ENCODE peak calls at places on chromosomes 11 and 22, in five cellular contexts. Q, M, K, H and N are unnamed samples.

GRCh38 chr11:88406871-88407270 is 69.3 kb upstream of the CTSC start:
- DNase-seq in H (no peak), K (no peak), Q (no peak), M (no peak), N (no peak)

GRCh38 chr22:49674479-49674830 is 153.2 kb downstream of the BRD1 start:
- DNase-seq in Q (no peak), K (no peak), H (no peak), M (no peak), N (no peak)

GRCh38 chr22:33561149-33561807 is 359.0 kb downstream of the LARGE1 start:
- DNase-seq in K (no peak), H (no peak), Q (no peak), M (no peak), N (no peak)

GRCh38 chr22:24208012-24208749 is 26.9 kb downstream of the SUSD2 start:
- DNase-seq in H (no peak), K (no peak), M (peak), Q (peak), N (peak)

GRCh38 chr11:115741376-115741775 is 237.2 kb upstream of the CADM1 start:
- DNase-seq in M (no peak), H (no peak), K (no peak), Q (peak), N (no peak)

GRCh38 chr11:77287615-77288273 is 13.7 kb downstream of the GDPD4 start:
- DNase-seq in H (no peak), Q (peak), K (no peak), M (peak), N (peak)

GRCh38 chr11:22471405-22471804 is 133.2 kb downstream of the SLC17A6 start:
- DNase-seq in H (no peak), K (peak), M (no peak), Q (no peak), N (no peak)

GRCh38 chr11:38460901-38461300 is 1862.9 kb upstream of the RAG2 start:
- DNase-seq in M (peak), K (peak), Q (peak), H (no peak), N (peak)

GRCh38 chr11:115488945-115489344 is 15.3 kb downstream of the CADM1 start:
- DNase-seq in Q (peak), K (no peak), H (no peak), M (no peak), N (no peak)

GRCh38 chr11:112157274-112157766 is 6.6 kb downstream of the IL18 start:
- DNase-seq in M (peak), H (no peak), K (no peak), Q (peak), N (peak)

GRCh38 chr22:46107753-46108563 is 42.4 kb upstream of the PPARA start:
- DNase-seq in M (no peak), Q (peak), K (no peak), H (no peak), N (no peak)

GRCh38 chr11:117629146-117629545 is 167.9 kb downstream of the DSCAML1 start:
- DNase-seq in H (no peak), M (no peak), K (no peak), Q (no peak), N (no peak)

GRCh38 chr11:32172771-32173170 is 81.9 kb downstream of the RCN1 start:
- DNase-seq in M (peak), Q (no peak), H (no peak), K (peak), N (peak)

GRCh38 chr11:86692317-86692716 is 19.9 kb upstream of the ME3 start:
- DNase-seq in Q (peak), K (no peak), M (peak), H (no peak), N (peak)

GRCh38 chr11:34488855-34489557 is 24.6 kb downstream of the ELF5 start:
- DNase-seq in M (no peak), Q (no peak), K (no peak), H (no peak), N (no peak)

GRCh38 chr11:110491577-110492352 is 62.0 kb downstream of the FDX1 start:
- DNase-seq in H (no peak), K (no peak), Q (no peak), M (no peak), N (no peak)

GRCh38 chr11:100383357-100383865 is 303.7 kb upstream of the ARHGAP42 start:
- DNase-seq in H (no peak), K (no peak), Q (no peak), M (no peak), N (no peak)

GRCh38 chr11:112841719-112842118 is 119.5 kb upstream of the NCAM1 start:
- DNase-seq in Q (no peak), K (no peak), H (no peak), M (no peak), N (no peak)

GRCh38 chr22:25008666-25009065 is 56.1 kb downstream of the KIAA1671 start:
- DNase-seq in M (no peak), H (no peak), Q (peak), K (no peak), N (no peak)

GRCh38 chr11:914747-915493 is 4.3 kb upstream of the CHID1 start:
- DNase-seq in K (no peak), M (no peak), H (no peak), Q (no peak), N (no peak)

GRCh38 chr22:19965771-19966709 is 24.4 kb upstream of the TXNRD2 start:
- DNase-seq in Q (no peak), H (no peak), M (peak), K (peak), N (no peak)

GRCh38 chr22:22818861-22819855 is 68.5 kb upstream of the IGLL5 start:
- DNase-seq in H (no peak), K (no peak), Q (no peak), M (no peak), N (no peak)

DNA sequence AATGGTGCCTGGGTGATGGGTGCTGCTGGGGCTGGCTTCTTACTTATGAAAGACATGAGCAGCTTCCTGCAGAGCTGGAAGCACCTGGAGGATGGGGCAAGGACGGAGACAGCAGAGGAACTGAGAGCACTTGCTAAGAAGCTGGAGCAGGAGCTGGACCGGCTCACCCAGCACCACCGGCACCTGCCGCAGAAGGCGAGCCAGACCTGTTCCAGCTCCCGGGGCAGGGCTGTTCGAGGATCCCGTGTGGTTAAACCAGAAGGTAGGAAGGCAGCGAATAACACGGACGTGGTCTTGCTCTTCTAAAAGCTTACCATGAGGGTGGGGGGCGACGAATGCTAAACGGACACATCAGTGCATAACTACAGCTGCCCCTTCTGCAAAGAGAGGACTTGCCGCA is 9.3 kb downstream of the APOL5 start:
- DNase-seq in K (no peak), Q (no peak), M (no peak), H (no peak), N (no peak)
- TF ChIP-seq CTCF in K (no peak), Q (no peak), M (no peak), H (no peak), N (no peak)

DNA sequence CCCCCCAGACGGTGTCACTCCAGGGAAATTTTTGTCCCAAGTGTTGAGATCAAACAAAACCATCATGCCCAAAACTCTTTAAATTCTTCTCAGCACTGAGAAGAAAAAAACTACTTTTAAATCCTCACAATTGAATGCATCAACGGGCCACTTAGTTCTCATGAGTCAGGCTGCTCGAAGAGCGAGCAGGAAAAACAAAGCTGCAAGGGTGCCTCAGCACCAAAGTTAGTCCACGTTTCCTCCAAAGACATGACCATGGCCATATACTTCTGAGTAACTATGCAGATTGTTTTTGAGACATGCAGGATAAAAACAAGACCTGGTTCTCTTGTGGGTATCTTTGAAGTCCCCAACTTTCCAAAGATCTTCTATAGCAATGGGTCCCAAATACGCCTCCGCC is 12.7 kb downstream of the MN1 start:
- DNase-seq in K (no peak), M (no peak), H (no peak), Q (no peak), N (no peak)
- TF ChIP-seq CTCF in K (no peak), M (no peak), H (no peak), Q (no peak), N (no peak)

DNA sequence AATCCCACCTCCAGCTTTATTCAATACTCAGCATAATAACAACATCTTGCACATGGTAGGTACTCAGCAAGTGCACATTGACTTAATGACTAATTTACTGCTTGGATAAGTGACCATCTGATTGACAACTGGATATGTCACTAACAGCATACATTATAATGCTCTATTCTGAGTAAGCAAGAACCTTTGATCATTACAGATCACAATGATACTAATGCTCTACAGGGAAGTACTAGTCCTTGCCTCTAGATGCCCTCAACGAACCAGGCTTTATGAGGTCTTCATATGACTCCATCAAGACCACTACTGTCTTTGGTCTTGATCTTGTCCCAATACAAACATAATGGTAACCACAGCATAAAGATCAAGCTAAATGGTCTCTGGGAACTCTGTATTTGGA is 167.6 kb upstream of the MTMR2 start:
- DNase-seq in H (no peak), K (no peak), Q (no peak), M (no peak), N (no peak)
- TF ChIP-seq CTCF in H (peak), K (no peak), Q (no peak), M (no peak), N (no peak)

GRCh38 chr11:37449146-37449545 is 851.1 kb upstream of the RAG2 start:
- DNase-seq in Q (peak), M (peak), K (no peak), H (no peak), N (peak)
- TF ChIP-seq CTCF in Q (peak), M (peak), K (peak), H (no peak), N (peak)

DNA sequence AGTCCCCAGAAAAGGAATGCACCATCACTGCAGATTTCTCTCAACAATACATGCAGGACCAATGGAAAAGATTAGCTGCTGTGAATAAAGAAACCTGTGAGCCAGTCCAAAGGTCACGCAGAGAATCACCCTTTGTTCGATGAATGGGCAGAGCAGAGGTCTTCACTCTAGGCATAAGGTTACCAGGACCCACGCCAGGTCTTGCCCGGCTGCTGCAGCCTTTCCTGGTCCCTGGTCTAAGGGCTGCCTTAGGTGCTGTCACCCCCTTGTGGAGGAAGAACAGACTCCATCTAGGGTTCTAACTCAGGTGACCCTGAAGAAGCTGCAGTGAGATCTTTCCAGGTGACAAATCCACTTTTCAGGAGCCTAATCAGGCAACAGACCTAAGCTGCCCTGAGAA is 29.0 kb upstream of the NAP1L4 start:
- DNase-seq in K (peak), H (peak), Q (peak), M (peak), N (peak)
- TF ChIP-seq CTCF in K (peak), H (peak), Q (peak), M (peak), N (peak)

GRCh38 chr11:36149538-36150242 is 139.5 kb downstream of the COMMD9 start:
- DNase-seq in M (peak), K (no peak), H (no peak), Q (peak), N (peak)
- TF ChIP-seq CTCF in M (peak), K (peak), H (no peak), Q (peak), N (peak)